ENCODE peak calls at places on chromosomes 2 and 18, in nine cellular contexts. D is tibial nerve, Y is brain microvascular endothelial cell, Z is spleen, Q is endothelial cell of umbilical vein, P is stomach, G is H1, R is PC-3, O is mammary epithelial cell. E is an unnamed sample. For H3K27me3, the result is how much of the 10 kb centered on the place peaks cover.

GRCh38 chr2:72143441-72144356 is 4.0 kb downstream of the CYP26B1 start:
- DNase-seq in Y (no peak), D (peak), G (peak), Z (peak), R (no peak), O (no peak), Q (peak), P (peak), E (no peak)

GRCh38 chr2:27977623-27978312 is 87.2 kb downstream of the BABAM2 start:
- DNase-seq in R (peak), Z (no peak), O (peak), P (no peak), D (no peak), Y (peak), Q (peak), G (no peak), E (peak)

GRCh38 chr2:137947714-137948336 is 16.4 kb upstream of the HNMT start:
- DNase-seq in G (peak), O (peak), P (peak), R (peak), Q (peak), Z (no peak), Y (peak), D (peak), E (peak)

GRCh38 chr2:120221616-120222015 is 1.6 kb downstream of the TMEM185B start:
- DNase-seq in O (no peak), G (no peak), Q (no peak), Z (peak), Y (no peak), P (no peak), D (no peak), R (no peak), E (no peak)

GRCh38 chr2:36329746-36330145 is 25.8 kb upstream of the CRIM1 start:
- DNase-seq in P (no peak), O (peak), R (peak), Z (no peak), D (no peak), Q (peak), Y (peak), G (no peak), E (peak)

GRCh38 chr18:52286675-52287074 is 53.3 kb upstream of the DCC start:
- DNase-seq in Q (no peak), R (no peak), Y (no peak), G (no peak), P (no peak), D (no peak), O (no peak), Z (no peak), E (no peak)

GRCh38 chr2:50401772-50402653 is 629.9 kb downstream of the NRXN1 start:
- DNase-seq in R (peak), P (peak), Z (no peak), Q (peak), G (peak), O (peak), Y (peak), D (peak), E (peak)

GRCh38 chr2:55384786-55385185 is 34.9 kb downstream of the CCDC88A start:
- DNase-seq in Q (no peak), Z (no peak), G (no peak), O (peak), R (no peak), P (no peak), D (no peak), Y (no peak), E (peak)

GRCh38 chr2:43293744-43294695 is 67.6 kb upstream of the ZFP36L2 start:
- DNase-seq in R (peak), G (no peak), P (no peak), O (peak), Z (no peak), Y (peak), D (peak), Q (peak), E (peak)

GRCh38 chr2:143139835-143140393 is 10.7 kb downstream of the ARHGAP15 start:
- DNase-seq in R (no peak), Z (no peak), P (no peak), Q (no peak), D (no peak), Y (no peak), G (no peak), O (no peak), E (no peak)

GRCh38 chr2:112001942-112002341 is 53.1 kb upstream of the TMEM87B start:
- DNase-seq in O (peak), Y (no peak), P (no peak), D (no peak), Q (no peak), Z (no peak), G (no peak), R (peak), E (peak)

GRCh38 chr18:49561127-49561376 is 805 bp upstream of the LIPG start:
- DNase-seq in Y (no peak), G (no peak), P (no peak), O (no peak), D (no peak), Z (no peak), R (no peak), Q (peak), E (no peak)

GRCh38 chr18:57683470-57683869 is 61.8 kb upstream of the NARS1 start:
- DNase-seq in Z (no peak), R (no peak), D (no peak), P (no peak), Y (no peak), G (no peak), Q (no peak), O (no peak), E (no peak)

GRCh38 chr2:13616656-13617055 is 899.9 kb downstream of the TRIB2 start:
- DNase-seq in G (no peak), D (no peak), Q (no peak), O (no peak), R (no peak), Z (no peak), Y (no peak), P (no peak), E (no peak)

GRCh38 chr2:164803772-164804466 is 37.7 kb downstream of the COBLL1 start:
- DNase-seq in Z (no peak), Q (no peak), D (no peak), R (no peak), G (no peak), Y (no peak), O (no peak), P (no peak), E (no peak)

GRCh38 chr18:54647176-54647575 is 56.1 kb downstream of the DYNAP start:
- DNase-seq in Q (peak), Y (peak), R (peak), D (no peak), O (peak), Z (no peak), P (no peak), G (no peak), E (peak)

GRCh38 chr2:53622141-53622540 is 145.5 kb upstream of the CHAC2 start:
- DNase-seq in Z (no peak), R (no peak), G (no peak), Y (no peak), P (no peak), D (no peak), Q (no peak), O (no peak), E (peak)

GRCh38 chr2:47208852-47209606 is 53.9 kb upstream of the STPG4 start:
- DNase-seq in G (no peak), Y (peak), O (no peak), R (peak), Z (no peak), D (no peak), P (no peak), Q (no peak), E (peak)

GRCh38 chr2:15732341-15733077 is 140.8 kb downstream of the DDX1 start:
- DNase-seq in D (no peak), P (no peak), Q (no peak), G (no peak), Y (no peak), Z (no peak), R (no peak), O (no peak), E (no peak)

GRCh38 chr2:34337735-34338134 is 738.6 kb upstream of the FAM98A start:
- DNase-seq in Y (no peak), G (no peak), D (no peak), R (no peak), Q (no peak), Z (no peak), P (no peak), O (no peak), E (peak)

GRCh38 chr18:49487711-49488310 is 777 bp upstream of the C18orf32 start:
- DNase-seq in G (no peak), D (no peak), Q (no peak), R (no peak), P (no peak), O (no peak), Y (no peak), Z (no peak), E (peak)

GRCh38 chr2:37896319-37896718 is 28.8 kb upstream of the RMDN2 start:
- DNase-seq in P (no peak), O (no peak), R (peak), G (no peak), Y (no peak), D (no peak), Q (no peak), Z (no peak), E (no peak)

GRCh38 chr2:217711236-217711635 is 291.6 kb downstream of the TNS1 start:
- DNase-seq in R (no peak), Z (no peak), Y (peak), Q (no peak), P (no peak), G (no peak), O (no peak), D (no peak), E (no peak)

GRCh38 chr2:64766841-64767669 is 113.3 kb upstream of the SERTAD2 start:
- DNase-seq in G (no peak), O (no peak), Z (no peak), Y (no peak), R (peak), P (no peak), Q (peak), D (no peak), E (peak)

GRCh38 chr2:215535726-215536125 is 99.9 kb upstream of the FN1 start:
- DNase-seq in D (no peak), Y (no peak), Z (no peak), P (no peak), O (peak), R (peak), Q (peak), G (no peak), E (peak)

GRCh38 chr2:98921062-98921461 is 15.0 kb downstream of the CRACDL start:
- DNase-seq in Y (no peak), Q (no peak), D (no peak), Z (no peak), P (no peak), R (no peak), G (no peak), O (peak), E (peak)

GRCh38 chr2:98926601-98927000 is 9.4 kb downstream of the CRACDL start:
- DNase-seq in Z (no peak), R (peak), Y (no peak), P (no peak), O (no peak), G (no peak), D (no peak), Q (no peak), E (peak)

GRCh38 chr2:98924038-98924437 is 12.0 kb downstream of the CRACDL start:
- DNase-seq in P (no peak), O (no peak), G (no peak), D (no peak), Z (no peak), Y (no peak), R (no peak), Q (no peak), E (no peak)

GRCh38 chr2:98924910-98925309 is 11.1 kb downstream of the CRACDL start:
- DNase-seq in G (no peak), D (no peak), Q (no peak), Y (no peak), Z (no peak), O (no peak), P (no peak), R (no peak), E (no peak)

DNA sequence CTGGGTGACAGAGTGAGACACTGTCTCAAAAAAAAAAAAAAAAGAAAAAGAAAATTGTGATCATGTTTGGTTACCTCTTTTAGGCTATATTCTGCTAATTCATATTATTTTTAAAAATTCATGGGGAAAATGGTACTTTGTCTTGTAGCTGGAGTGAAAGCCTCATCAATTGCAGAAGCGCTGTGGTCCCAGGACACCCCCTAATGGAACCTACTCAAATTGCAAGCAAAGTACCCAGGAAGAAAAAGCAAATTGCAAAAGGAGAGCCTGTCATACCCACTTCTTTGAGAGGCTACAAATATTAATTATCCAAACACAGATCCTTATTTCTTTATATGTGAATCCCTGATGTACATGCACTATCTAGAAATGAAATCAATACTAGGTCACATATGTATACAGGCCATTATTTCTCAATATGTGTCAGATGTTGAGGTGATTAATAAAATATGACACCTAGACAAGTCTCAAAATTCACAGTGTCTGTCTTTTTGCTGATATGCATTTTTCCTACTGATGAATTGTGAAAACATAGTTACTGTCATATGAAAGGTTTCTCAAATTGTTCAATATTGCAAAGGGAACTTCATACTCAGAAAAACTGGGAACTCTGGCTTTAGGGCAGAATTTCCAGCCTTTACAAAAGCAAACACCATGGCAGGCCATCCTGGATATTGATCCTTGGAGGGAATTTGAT is 12.6 kb downstream of the CRACDL start:
- DNase-seq in Q (no peak), Z (no peak), R (peak), D (no peak), O (no peak), P (no peak), Y (no peak), G (no peak), E (no peak)
- TF ChIP-seq CTCF in Q (no peak), Z (no peak), R (peak), D (no peak), O (peak), P (no peak), Y (peak), G (peak), E (no peak)

GRCh38 chr18:21682276-21683051 is 22.1 kb downstream of the ABHD3 start:
- DNase-seq in P (no peak), D (peak), Q (peak), O (peak), R (no peak), Y (no peak), Z (no peak), G (no peak), E (peak)

GRCh38 chr18:21684731-21685130 is 19.8 kb downstream of the ABHD3 start:
- DNase-seq in O (no peak), R (no peak), Z (no peak), Y (no peak), D (no peak), P (no peak), G (no peak), Q (no peak), E (no peak)

GRCh38 chr18:21689736-21690135 is 14.8 kb downstream of the ABHD3 start:
- DNase-seq in D (no peak), R (no peak), Q (no peak), G (no peak), O (no peak), Z (no peak), Y (no peak), P (no peak), E (no peak)

DNA sequence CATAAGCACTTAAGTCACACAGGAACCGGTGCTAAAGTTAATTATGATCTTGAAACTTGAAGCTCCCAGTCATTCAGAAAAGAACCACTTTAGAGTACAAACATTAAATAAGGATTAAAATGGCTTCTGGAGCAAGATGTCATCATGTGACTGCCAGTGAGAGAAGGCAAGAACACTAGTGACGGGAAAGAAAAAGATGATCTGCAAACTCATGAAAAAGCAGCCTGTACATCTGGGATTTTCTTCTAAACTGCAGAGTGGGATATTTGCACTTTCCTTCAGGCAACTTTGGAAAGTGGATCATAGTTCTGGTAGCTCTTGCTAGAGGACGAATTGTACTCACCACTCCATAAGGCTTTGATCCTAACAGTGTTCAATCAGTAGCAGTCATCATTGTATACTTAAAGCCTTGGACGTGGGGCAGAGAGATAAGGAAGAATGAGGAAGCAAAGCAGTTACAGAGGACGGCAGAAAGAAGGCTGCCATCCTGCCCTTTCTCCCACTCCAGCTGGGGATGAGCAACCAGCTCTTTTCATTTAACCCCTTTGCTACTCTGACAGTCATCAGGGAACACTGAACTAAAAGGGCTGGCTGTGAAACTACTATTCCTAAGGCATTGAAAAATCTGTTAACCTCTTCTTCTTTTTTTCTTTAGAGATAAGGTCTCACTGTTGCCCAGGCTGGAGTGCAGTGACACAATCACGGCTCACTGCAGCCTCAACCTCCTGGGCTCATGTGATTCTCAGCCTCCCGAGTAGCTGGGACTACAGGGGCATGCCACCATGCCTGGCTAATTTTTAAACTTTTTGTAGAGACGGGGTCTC is 18.1 kb downstream of the ABHD3 start:
- DNase-seq in R (no peak), Q (no peak), Z (no peak), O (no peak), P (peak), Y (peak), G (no peak), D (no peak), E (no peak)
- H3K27me3 ChIP-seq in R (under half), Q (under half), Z (under half), O (under half), P (under half), Y (under half), G (under half), D (under half), E (under half)

GRCh38 chr2:219279916-219280516 is 850 bp downstream of the DNAJB2 start:
- DNase-seq in Z (no peak), P (no peak), D (no peak), R (no peak), Q (no peak), Y (no peak), O (no peak), G (no peak), E (no peak)

GRCh38 chr2:219278655-219279150 is 463 bp upstream of the DNAJB2 start:
- DNase-seq in Z (no peak), O (no peak), Q (no peak), R (no peak), G (no peak), P (no peak), Y (no peak), D (no peak), E (no peak)

GRCh38 chr2:219277703-219278654 is 1.2 kb upstream of the DNAJB2 start:
- DNase-seq in P (peak), G (peak), R (peak), O (peak), Q (peak), Z (peak), Y (peak), D (peak), E (peak)

GRCh38 chr2:219280682-219281081 is 1.5 kb downstream of the DNAJB2 start:
- DNase-seq in Q (no peak), Z (no peak), O (no peak), D (no peak), P (no peak), Y (no peak), G (no peak), R (no peak), E (no peak)

GRCh38 chr2:219279151-219279915 is at the start of gene DNAJB2:
- DNase-seq in Y (peak), O (peak), Q (peak), D (peak), P (peak), G (peak), Z (peak), R (peak), E (peak)
- TF ChIP-seq CTCF in Y (peak), O (no peak), Q (peak), D (no peak), P (no peak), G (no peak), Z (no peak), R (peak), E (peak)

GRCh38 chr18:61579581-61579980 is 246.4 kb downstream of the CDH20 start:
- DNase-seq in R (no peak), Q (peak), Y (no peak), Z (no peak), P (no peak), D (no peak), O (no peak), G (no peak), E (no peak)
- H3K27me3 ChIP-seq in R (under half), Q (under half), Y (under half), Z (under half), P (under half), D (under half), O (under half), G (under half), E (under half)

GRCh38 chr18:74152906-74153305 is 4.6 kb downstream of the TIMM21 start:
- DNase-seq in Y (no peak), P (no peak), D (no peak), R (no peak), Q (no peak), Z (no peak), G (no peak), O (no peak), E (no peak)
- TF ChIP-seq CTCF in Y (peak), P (no peak), D (no peak), R (peak), Q (no peak), Z (no peak), G (peak), O (peak), E (no peak)

GRCh38 chr2:161555826-161556225 is 68.4 kb upstream of the SLC4A10 start:
- DNase-seq in R (no peak), Q (no peak), P (no peak), O (no peak), Z (no peak), G (no peak), D (no peak), Y (no peak), E (peak)

GRCh38 chr2:161552015-161552414 is 72.2 kb upstream of the SLC4A10 start:
- DNase-seq in P (no peak), R (no peak), Q (no peak), D (no peak), G (no peak), O (no peak), Y (no peak), Z (no peak), E (no peak)

GRCh38 chr2:161556440-161556839 is 67.8 kb upstream of the SLC4A10 start:
- DNase-seq in P (no peak), Z (no peak), O (no peak), R (peak), G (no peak), Q (no peak), D (no peak), Y (no peak), E (peak)

DNA sequence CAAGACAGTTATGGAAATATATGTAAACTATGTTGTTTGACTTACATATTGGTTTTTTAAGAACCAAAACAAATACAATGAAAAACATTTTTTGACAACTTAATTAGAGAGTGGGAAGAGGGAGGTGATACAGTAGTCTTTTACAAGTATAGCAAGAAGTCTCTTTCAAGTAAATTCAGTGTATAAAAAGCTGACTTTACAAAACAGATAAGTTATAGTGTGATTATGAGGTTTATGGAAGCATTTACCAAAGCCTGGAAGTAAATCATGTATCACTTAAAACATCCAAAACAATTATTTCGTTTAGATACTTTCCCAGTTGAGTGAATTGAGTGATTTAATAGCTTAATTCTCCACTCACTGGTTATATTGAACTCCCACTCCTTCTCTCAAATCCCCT is 66.7 kb upstream of the SLC4A10 start:
- DNase-seq in O (no peak), Z (no peak), Q (no peak), G (no peak), P (no peak), Y (no peak), D (no peak), R (no peak), E (no peak)
- H3K27me3 ChIP-seq in O (under half), Z (under half), Q (under half), G (under half), P (under half), Y (under half), D (under half), R (under half), E (under half)

GRCh38 chr18:76847926-76848325 is 25.6 kb downstream of the ZNF236 start:
- DNase-seq in P (no peak), G (no peak), Y (no peak), D (no peak), R (peak), Z (no peak), O (no peak), Q (peak), E (peak)
- TF ChIP-seq CTCF in P (no peak), G (peak), Y (peak), D (no peak), R (no peak), Z (no peak), O (peak), Q (no peak), E (no peak)